ENCODE peak calls at places on chromosomes 7 and 10, in nine cellular contexts. D, N, E, V, O, W, U, I and Q are unnamed samples.

GRCh38 chr10:51879238-51879637 is 179.8 kb upstream of the CSTF2T start:
- DNase-seq in D (no peak), N (peak; percentile 31), E (peak; percentile 0), V (no peak), O (no peak), W (peak; percentile 6), U (peak; percentile 100), I (no peak), Q (peak; percentile 53)

GRCh38 chr10:90740265-90740664 is 117.6 kb downstream of the HTR7 start:
- DNase-seq in D (no peak), N (no peak), E (no peak), V (no peak), O (no peak), W (no peak), U (no peak), I (no peak), Q (no peak)

GRCh38 chr10:110783509-110784103 is 88.1 kb upstream of the PDCD4 start:
- DNase-seq in D (no peak), N (no peak), E (peak; percentile 65), V (no peak), O (no peak), W (no peak), U (peak; percentile 52), I (no peak), Q (no peak)

GRCh38 chr7:68752485-68752884 is 845.8 kb upstream of the AUTS2 start:
- DNase-seq in D (no peak), N (peak; percentile 22), E (no peak), V (no peak), O (no peak), W (no peak), U (no peak), I (no peak), Q (no peak)

GRCh38 chr10:63430999-63431356 is 34.8 kb downstream of the JMJD1C start:
- DNase-seq in D (no peak), N (no peak), E (no peak), V (no peak), O (no peak), W (no peak), U (no peak), I (no peak), Q (no peak)

GRCh38 chr7:33111614-33112013 is 2.4 kb upstream of the RP9 start:
- DNase-seq in D (no peak), N (no peak), E (no peak), V (no peak), O (no peak), W (no peak), U (no peak), I (no peak), Q (no peak)

GRCh38 chr7:48868916-48869315 is 55.4 kb upstream of the CDC14C start:
- DNase-seq in D (no peak), N (no peak), E (no peak), V (no peak), O (no peak), W (no peak), U (no peak), I (no peak), Q (no peak)

GRCh38 chr7:102082693-102083385 is 203.8 kb upstream of the SH2B2 start:
- DNase-seq in D (no peak), N (no peak), E (no peak), V (no peak), O (no peak), W (no peak), U (no peak), I (no peak), Q (no peak)

GRCh38 chr10:17536221-17536620 is 81.0 kb downstream of the HACD1 start:
- DNase-seq in D (no peak), N (no peak), E (no peak), V (no peak), O (no peak), W (no peak), U (no peak), I (no peak), Q (no peak)

GRCh38 chr7:76386691-76387260 is 22.7 kb downstream of the SSC4D start:
- DNase-seq in D (no peak), N (peak; percentile 53), E (no peak), V (no peak), O (no peak), W (no peak), U (peak; percentile 87), I (no peak), Q (no peak)

GRCh38 chr10:11320809-11321520 is 290.5 kb downstream of the USP6NL start:
- DNase-seq in D (no peak), N (no peak), E (no peak), V (no peak), O (no peak), W (no peak), U (no peak), I (no peak), Q (no peak)

GRCh38 chr10:113515521-113516045 is 37.3 kb upstream of the HABP2 start:
- DNase-seq in D (no peak), N (no peak), E (no peak), V (no peak), O (no peak), W (no peak), U (peak; percentile 27), I (no peak), Q (no peak)

GRCh38 chr7:145863-146262 is 46.5 kb upstream of the FAM20C start:
- DNase-seq in D (no peak), N (no peak), E (no peak), V (peak; percentile 26), O (no peak), W (no peak), U (no peak), I (no peak), Q (no peak)

GRCh38 chr10:86699541-86699940 is 31.2 kb downstream of the LDB3 start:
- DNase-seq in D (no peak), N (no peak), E (no peak), V (no peak), O (no peak), W (no peak), U (no peak), I (no peak), Q (no peak)

GRCh38 chr10:1712314-1712713 is 25.0 kb downstream of the ADARB2 start:
- DNase-seq in D (no peak), N (no peak), E (no peak), V (no peak), O (no peak), W (no peak), U (no peak), I (no peak), Q (no peak)

GRCh38 chr10:122051609-122052385 is 62.8 kb downstream of the TACC2 start:
- DNase-seq in D (peak; percentile 75), N (peak; percentile 52), E (no peak), V (no peak), O (peak; percentile 14), W (peak; percentile 68), U (peak; percentile 85), I (peak; percentile 73), Q (peak; percentile 73)

GRCh38 chr7:41005381-41005901 is 697.4 kb downstream of the INHBA start:
- DNase-seq in D (no peak), N (peak; percentile 57), E (no peak), V (no peak), O (no peak), W (peak; percentile 23), U (peak; percentile 76), I (no peak), Q (no peak)

GRCh38 chr7:47375590-47375989 is 206.3 kb downstream of the TNS3 start:
- DNase-seq in D (no peak), N (no peak), E (no peak), V (no peak), O (no peak), W (no peak), U (peak; percentile 73), I (no peak), Q (no peak)

GRCh38 chr7:152370297-152370696 is 65.5 kb downstream of the KMT2C start:
- DNase-seq in D (no peak), N (no peak), E (no peak), V (no peak), O (no peak), W (no peak), U (no peak), I (no peak), Q (no peak)
- H3K27ac ChIP-seq in D (no peak overlapping the region), N (peak overlapping the region; percentile 87), E (no peak overlapping the region), V (no peak overlapping the region), O (no peak overlapping the region), W (no peak overlapping the region), U (no peak overlapping the region), I (no peak overlapping the region), Q (no peak overlapping the region)

GRCh38 chr10:24483701-24484100 is 240.0 kb downstream of the ARHGAP21 start:
- DNase-seq in D (peak; percentile 81), N (peak; percentile 51), E (no peak), V (no peak), O (peak; percentile 3), W (peak; percentile 85), U (peak; percentile 88), I (peak; percentile 83), Q (peak; percentile 78)
- H3K27ac ChIP-seq in D (peak overlapping the region; percentile 83), N (peak overlapping the region; percentile 54), E (no peak overlapping the region), V (no peak overlapping the region), O (peak overlapping the region; percentile 8), W (peak overlapping the region; percentile 58), U (no peak overlapping the region), I (peak overlapping the region; percentile 33), Q (peak overlapping the region; percentile 86)

GRCh38 chr10:68618234-68618633 is 58.1 kb downstream of the TET1 start:
- DNase-seq in D (no peak), N (no peak), E (no peak), V (no peak), O (no peak), W (no peak), U (no peak), I (no peak), Q (no peak)
- H3K27ac ChIP-seq in D (no peak overlapping the region), N (no peak overlapping the region), E (no peak overlapping the region), V (no peak overlapping the region), O (no peak overlapping the region), W (no peak overlapping the region), U (no peak overlapping the region), I (no peak overlapping the region), Q (peak overlapping the region; percentile 60)

GRCh38 chr7:119957335-119957734 is 315.6 kb upstream of the KCND2 start:
- DNase-seq in D (no peak), N (no peak), E (no peak), V (no peak), O (no peak), W (no peak), U (no peak), I (no peak), Q (no peak)
- H3K27ac ChIP-seq in D (no peak overlapping the region), N (no peak overlapping the region), E (no peak overlapping the region), V (no peak overlapping the region), O (no peak overlapping the region), W (no peak overlapping the region), U (no peak overlapping the region), I (no peak overlapping the region), Q (no peak overlapping the region)